ENCODE peak calls at places on chromosome 3, in seven cellular contexts. P is foreskin fibroblast, K is NB4, H is OCI-LY7, G is thoracic aorta, I is AG10803, Z is fibroblast of pulmonary artery. L is an unnamed sample.

GRCh38 chr3:140724856-140725812 is 47.3 kb downstream of the TRIM42 start:
- DNase-seq in P (no peak), K (no peak), H (no peak), G (no peak), I (no peak), Z (no peak), L (no peak)

GRCh38 chr3:194572944-194573491 is 60.2 kb downstream of the TMEM44 start:
- DNase-seq in P (no peak), K (no peak), H (no peak), G (no peak), I (peak), Z (peak), L (no peak)

GRCh38 chr3:112004664-112005063 is 5.9 kb downstream of the TAGLN3 start:
- DNase-seq in P (no peak), K (no peak), H (no peak), G (no peak), I (no peak), Z (no peak), L (no peak)

GRCh38 chr3:172210355-172210754 is 171.0 kb downstream of the FNDC3B start:
- DNase-seq in P (no peak), K (no peak), H (no peak), G (no peak), I (no peak), Z (peak), L (no peak)

GRCh38 chr3:148074916-148075315 is 622.8 kb upstream of the AGTR1 start:
- DNase-seq in P (no peak), K (no peak), H (no peak), G (no peak), I (no peak), Z (no peak), L (no peak)

GRCh38 chr3:169268942-169269460 is 394.5 kb downstream of the MECOM start:
- DNase-seq in P (no peak), K (no peak), H (no peak), G (no peak), I (no peak), Z (no peak), L (no peak)

GRCh38 chr3:177598110-177598833 is 401.0 kb upstream of the TBL1XR1 start:
- DNase-seq in P (no peak), K (peak), H (no peak), G (no peak), I (peak), Z (no peak), L (no peak)

GRCh38 chr3:171813897-171814460 is 3.7 kb upstream of the PLD1 start:
- DNase-seq in P (no peak), K (peak), H (peak), G (no peak), I (peak), Z (peak), L (no peak)

GRCh38 chr3:37926611-37927010 is 64.0 kb upstream of the VILL start:
- DNase-seq in P (no peak), K (no peak), H (no peak), G (no peak), I (no peak), Z (peak), L (no peak)

GRCh38 chr3:52433328-52434060 is 11.4 kb downstream of the SEMA3G start:
- DNase-seq in P (no peak), K (no peak), H (no peak), G (no peak), I (no peak), Z (no peak), L (no peak)

GRCh38 chr3:105944721-105945120 is 75.9 kb upstream of the CBLB start:
- DNase-seq in P (peak), K (no peak), H (no peak), G (no peak), I (peak), Z (peak), L (no peak)
- H3K4me3 ChIP-seq in P (no peak), K (no peak), H (no peak), G (no peak), I (no peak), Z (no peak), L (no peak)

DNA sequence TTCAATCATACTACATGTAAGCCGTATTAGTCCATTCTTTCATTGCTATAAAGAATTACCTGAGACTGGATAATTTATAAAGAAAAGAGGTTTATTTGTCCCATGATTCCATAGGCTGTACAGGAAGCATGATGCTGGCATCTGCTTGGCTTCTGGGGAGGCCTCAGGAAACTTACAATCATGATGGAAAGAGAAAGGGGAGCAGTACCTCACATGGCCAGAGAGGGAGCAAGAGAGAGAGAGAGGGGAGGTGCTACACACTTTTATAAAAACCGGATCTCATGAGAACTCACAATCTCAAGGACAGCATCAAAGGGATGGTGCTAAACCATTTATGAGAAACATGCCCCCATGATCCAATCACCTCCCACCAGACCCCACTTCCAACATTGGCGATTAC is 14.3 kb upstream of the CLASP2 start:
- DNase-seq in P (no peak), K (peak), H (peak), G (no peak), I (no peak), Z (no peak), L (no peak)
- TF ChIP-seq CTCF in P (peak), K (peak), H (peak), G (peak), I (peak), Z (peak), L (peak)

GRCh38 chr3:196218155-196218712 is 1.9 kb downstream of the SLC51A start:
- DNase-seq in P (no peak), K (no peak), H (no peak), G (no peak), I (no peak), Z (no peak), L (no peak)

GRCh38 chr3:196220991-196221390 is 4.7 kb downstream of the SLC51A start:
- DNase-seq in P (no peak), K (peak), H (no peak), G (no peak), I (no peak), Z (no peak), L (no peak)

GRCh38 chr3:196220587-196220986 is 4.3 kb downstream of the SLC51A start:
- DNase-seq in P (no peak), K (peak), H (no peak), G (no peak), I (no peak), Z (no peak), L (no peak)

GRCh38 chr3:196219970-196220311 is 3.6 kb downstream of the SLC51A start:
- DNase-seq in P (no peak), K (no peak), H (no peak), G (no peak), I (no peak), Z (no peak), L (no peak)

GRCh38 chr3:196219194-196219969 is 3.0 kb downstream of the SLC51A start:
- DNase-seq in P (peak), K (peak), H (peak), G (peak), I (peak), Z (peak), L (no peak)
- H3K4me3 ChIP-seq in P (peak), K (peak), H (peak), G (peak), I (peak), Z (peak), L (peak)

DNA sequence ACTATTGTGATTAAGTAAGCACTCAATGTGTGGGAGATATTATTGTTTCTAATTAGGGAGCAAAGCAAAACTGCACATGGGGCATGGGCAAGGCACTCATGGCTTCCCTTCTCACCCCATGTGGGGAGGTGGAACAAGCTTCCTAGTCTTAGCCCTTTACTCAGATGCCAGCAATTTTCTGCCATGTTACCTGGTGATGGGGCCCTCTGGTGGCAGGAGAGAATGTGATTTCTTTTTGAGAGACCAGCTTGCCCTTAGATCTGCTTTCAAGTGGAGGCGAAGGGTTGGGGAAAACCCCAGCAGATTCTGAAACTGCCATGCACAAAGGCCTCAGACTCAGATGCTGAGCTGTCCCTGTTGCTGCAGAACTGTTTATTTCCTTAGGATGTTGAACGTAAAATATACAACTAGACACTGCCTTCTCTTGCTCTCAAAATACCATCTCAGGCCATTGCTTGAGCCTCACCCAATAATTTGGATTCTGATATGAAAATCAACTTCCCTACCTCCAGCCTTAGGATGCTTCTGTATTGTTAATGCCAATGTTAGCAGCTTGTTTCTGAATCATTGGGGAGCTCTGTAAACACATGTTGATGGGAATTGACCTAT is 130.2 kb upstream of the TPRG1 start:
- DNase-seq in P (peak), K (peak), H (peak), G (no peak), I (peak), Z (peak), L (peak)
- TF ChIP-seq CTCF in P (peak), K (peak), H (peak), G (no peak), I (peak), Z (peak), L (peak)

GRCh38 chr3:102099913-102100312 is 250.6 kb downstream of the NFKBIZ start:
- DNase-seq in P (no peak), K (no peak), H (no peak), G (no peak), I (no peak), Z (no peak), L (no peak)
- H3K4me3 ChIP-seq in P (no peak), K (no peak), H (no peak), G (no peak), I (no peak), Z (no peak), L (no peak)

DNA sequence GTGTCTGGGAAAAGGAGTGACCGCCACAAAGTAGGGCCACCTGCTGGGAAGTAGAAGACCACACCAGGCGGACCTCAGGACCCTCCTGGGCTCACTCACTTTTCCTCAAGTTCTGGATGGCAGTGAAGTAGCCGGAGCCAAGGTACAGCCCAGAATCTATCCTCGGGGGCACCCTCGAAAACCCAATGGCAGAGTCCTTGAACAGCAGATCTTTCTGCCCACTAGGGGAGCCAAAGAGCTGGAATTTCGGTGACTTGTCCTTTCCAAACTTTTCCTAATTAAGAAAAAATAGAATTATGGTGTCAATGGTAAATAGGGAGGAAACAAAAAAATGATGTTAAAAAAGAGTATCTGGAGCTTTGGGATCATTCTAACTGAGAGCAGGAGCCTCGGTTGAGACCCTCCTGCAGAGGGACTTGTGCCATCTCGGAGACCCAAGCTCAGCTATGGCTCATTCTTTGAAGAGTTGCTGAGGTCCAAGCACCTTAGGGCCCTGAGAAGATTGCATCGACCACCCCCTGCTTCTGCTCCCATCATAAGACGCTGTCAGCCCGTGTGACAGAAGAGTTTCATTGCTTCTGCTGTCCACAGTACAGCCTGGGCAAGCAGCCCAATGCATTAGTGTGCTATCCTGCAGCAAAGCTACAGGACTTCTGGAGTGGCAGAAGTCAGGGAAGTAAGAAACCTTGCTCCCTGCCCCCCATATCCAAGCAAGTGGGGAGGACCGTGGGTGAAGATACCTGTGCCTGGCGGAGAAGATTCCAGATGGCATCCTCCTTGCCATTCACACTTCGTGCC is 14.8 kb downstream of the LTF start:
- DNase-seq in P (peak), K (peak), H (peak), G (no peak), I (peak), Z (peak), L (no peak)
- TF ChIP-seq CTCF in P (peak), K (peak), H (peak), G (no peak), I (peak), Z (peak), L (peak)

L was measured in GM12864.